ENCODE peak calls at places on chromosomes 1 and 21, in ten cellular contexts. D is pancreas; H is fibroblast of lung; J is heart right ventricle; L is CD8-positive, alpha-beta memory T cell; O is MM.1S; W is thyroid gland; S is naive thymus-derived CD4-positive, alpha-beta T cell; F is CD8-positive, alpha-beta T cell; C is tibial nerve. R is an unnamed sample.

GRCh38 chr1:239056940-239057339 is 329.4 kb upstream of the CHRM3 start:
- DNase-seq in L (no peak), D (no peak), F (no peak), J (no peak), O (no peak), H (no peak), W (no peak), C (no peak), S (no peak), R (no peak)

GRCh38 chr1:174626031-174627020 is 178.6 kb downstream of the GPR52 start:
- DNase-seq in L (no peak), S (no peak), J (no peak), C (no peak), H (peak; percentile 14), W (no peak), O (no peak), F (no peak), D (no peak), R (no peak)

GRCh38 chr1:17877896-17878295 is 122.8 kb downstream of the ACTL8 start:
- DNase-seq in D (peak; percentile 8), L (no peak), C (no peak), W (no peak), F (no peak), H (peak; percentile 23), O (no peak), S (no peak), J (no peak), R (no peak)

GRCh38 chr1:238823416-238823815 is 563.0 kb upstream of the CHRM3 start:
- DNase-seq in F (no peak), H (no peak), L (no peak), C (no peak), J (no peak), W (no peak), S (no peak), O (peak; percentile 8), D (no peak), R (no peak)

GRCh38 chr1:9388628-9389184 is 96.0 kb downstream of the SPSB1 start:
- DNase-seq in H (peak; percentile 43), W (no peak), S (no peak), C (no peak), F (no peak), D (no peak), J (peak; percentile 38), L (no peak), O (no peak), R (no peak)

GRCh38 chr1:47031059-47031458 is 7.6 kb downstream of the CYP4X1 start:
- DNase-seq in O (no peak), S (no peak), C (peak; percentile 44), D (no peak), J (no peak), H (peak; percentile 0), W (no peak), F (no peak), L (no peak), R (no peak)

GRCh38 chr1:206116191-206116872 is 856 bp downstream of the AVPR1B start:
- DNase-seq in D (no peak), H (no peak), J (no peak), L (no peak), W (no peak), F (no peak), O (no peak), C (no peak), S (no peak), R (no peak)

GRCh38 chr1:176876966-176877515 is 287.5 kb downstream of the ASTN1 start:
- DNase-seq in D (no peak), S (no peak), O (no peak), W (no peak), J (no peak), H (no peak), L (no peak), C (no peak), F (no peak), R (no peak)

GRCh38 chr1:243623831-243624230 is 226.2 kb downstream of the AKT3 start:
- DNase-seq in D (no peak), S (no peak), C (no peak), L (no peak), H (peak; percentile 51), W (no peak), F (no peak), J (no peak), O (no peak), R (no peak)

GRCh38 chr1:204647114-204647804 is 38.3 kb downstream of the LRRN2 start:
- DNase-seq in F (no peak), H (peak; percentile 67), L (no peak), D (no peak), O (peak; percentile 71), J (no peak), W (peak; percentile 44), C (no peak), S (no peak), R (no peak)

GRCh38 chr1:232319518-232319917 is 310.4 kb downstream of the SIPA1L2 start:
- DNase-seq in W (no peak), D (no peak), J (no peak), S (no peak), F (no peak), O (no peak), H (no peak), L (no peak), C (no peak), R (no peak)

GRCh38 chr1:38076038-38076437 is 29.4 kb upstream of the POU3F1 start:
- DNase-seq in L (no peak), C (no peak), H (peak; percentile 15), O (peak; percentile 9), S (no peak), W (peak; percentile 10), D (no peak), F (no peak), J (no peak), R (no peak)

GRCh38 chr21:37631319-37632117 is 264.9 kb downstream of the DYRK1A start:
- DNase-seq in C (no peak), J (no peak), D (no peak), S (no peak), L (no peak), O (peak; percentile 88), W (no peak), H (no peak), F (no peak), R (no peak)

GRCh38 chr1:67686272-67687197 is 1.5 kb downstream of the GADD45A start:
- DNase-seq in W (peak; percentile 77), C (peak; percentile 54), J (peak; percentile 72), F (peak; percentile 60), O (peak; percentile 69), L (peak; percentile 49), S (peak; percentile 71), D (peak; percentile 77), H (peak; percentile 98), R (peak; percentile 69)

GRCh38 chr1:67687198-67687545 is 2.2 kb downstream of the GADD45A start:
- DNase-seq in O (peak; percentile 19), C (no peak), S (no peak), L (no peak), J (no peak), D (no peak), F (no peak), W (no peak), H (no peak), R (no peak)

GRCh38 chr1:67684526-67685066 is 405 bp upstream of the GADD45A start:
- DNase-seq in H (no peak), F (no peak), S (no peak), O (no peak), C (no peak), W (no peak), J (no peak), D (no peak), L (no peak), R (no peak)

GRCh38 chr1:67685067-67685557 is at the start of gene GADD45A:
- DNase-seq in D (peak; percentile 98), L (peak; percentile 90), J (peak; percentile 98), F (peak; percentile 95), H (peak; percentile 99), C (peak; percentile 95), S (peak; percentile 94), W (peak; percentile 99), O (peak; percentile 99), R (peak; percentile 98)

GRCh38 chr1:67685558-67686271 is 714 bp downstream of the GADD45A start:
- DNase-seq in S (peak; percentile 53), H (no peak), W (peak; percentile 66), O (peak; percentile 73), L (peak; percentile 46), D (peak; percentile 76), F (peak; percentile 61), J (peak; percentile 58), C (peak; percentile 26), R (peak; percentile 50)
- H3K4me1 ChIP-seq in S (peaks cover 16% of the 10 kb centered on the region), H (peaks cover 15% of the 10 kb centered on the region), W (peaks cover 15% of the 10 kb centered on the region), O (peaks cover 11% of the 10 kb centered on the region), L (peaks cover 15% of the 10 kb centered on the region), D (peaks cover 31% of the 10 kb centered on the region), F (peaks cover 16% of the 10 kb centered on the region), J (peaks cover 2% of the 10 kb centered on the region), C (peaks cover 25% of the 10 kb centered on the region), R (peaks cover 63% of the 10 kb centered on the region)

GRCh38 chr1:58006421-58007032 is 540.0 kb downstream of the OMA1 start:
- DNase-seq in W (no peak), S (no peak), C (no peak), L (no peak), D (no peak), H (no peak), O (no peak), F (no peak), J (no peak), R (no peak)
- H3K4me1 ChIP-seq in W (no peaks in the 10 kb centered on the region), S (no peaks in the 10 kb centered on the region), C (no peaks in the 10 kb centered on the region), L (no peaks in the 10 kb centered on the region), D (no peaks in the 10 kb centered on the region), H (no peaks in the 10 kb centered on the region), O (no peaks in the 10 kb centered on the region), F (no peaks in the 10 kb centered on the region), J (no peaks in the 10 kb centered on the region), R (no peaks in the 10 kb centered on the region)

GRCh38 chr1:32396482-32396881 is 2.2 kb upstream of the BSDC1 start:
- DNase-seq in O (no peak), S (no peak), J (no peak), L (no peak), D (no peak), H (no peak), F (no peak), C (no peak), W (no peak), R (no peak)
- H3K4me1 ChIP-seq in O (peaks cover 10% of the 10 kb centered on the region), S (peaks cover 15% of the 10 kb centered on the region), J (peaks cover 7% of the 10 kb centered on the region), L (peaks cover 28% of the 10 kb centered on the region), D (peaks cover 22% of the 10 kb centered on the region), H (peaks cover 10% of the 10 kb centered on the region), F (peaks cover 14% of the 10 kb centered on the region), C (peaks cover 25% of the 10 kb centered on the region), W (peaks cover 19% of the 10 kb centered on the region), R (peaks cover 44% of the 10 kb centered on the region)

GRCh38 chr1:226158983-226159382 is 27.6 kb downstream of the ACBD3 start:
- DNase-seq in W (no peak), C (no peak), O (no peak), H (no peak), D (no peak), S (no peak), F (no peak), J (no peak), L (no peak), R (no peak)

GRCh38 chr1:226158457-226158856 is 28.1 kb downstream of the ACBD3 start:
- DNase-seq in D (no peak), L (no peak), W (no peak), C (no peak), F (no peak), H (no peak), O (no peak), J (no peak), S (no peak), R (no peak)

GRCh38 chr1:226164154-226164553 is 22.4 kb downstream of the ACBD3 start:
- DNase-seq in O (no peak), J (no peak), L (no peak), F (no peak), W (no peak), S (no peak), C (no peak), H (no peak), D (no peak), R (no peak)

GRCh38 chr1:226166341-226166740 is 20.2 kb downstream of the ACBD3 start:
- DNase-seq in J (no peak), C (no peak), F (no peak), O (no peak), W (peak; percentile 65), S (no peak), D (no peak), H (no peak), L (no peak), R (no peak)

GRCh38 chr1:226162898-226163297 is 23.6 kb downstream of the ACBD3 start:
- DNase-seq in J (no peak), H (no peak), O (no peak), S (no peak), C (no peak), F (no peak), W (no peak), L (no peak), D (peak; percentile 60), R (no peak)
- H3K4me1 ChIP-seq in J (no peaks in the 10 kb centered on the region), H (no peaks in the 10 kb centered on the region), O (peaks cover 35% of the 10 kb centered on the region), S (no peaks in the 10 kb centered on the region), C (no peaks in the 10 kb centered on the region), F (no peaks in the 10 kb centered on the region), W (peaks cover 13% of the 10 kb centered on the region), L (no peaks in the 10 kb centered on the region), D (peaks cover 20% of the 10 kb centered on the region), R (peaks cover under 1% of the 10 kb centered on the region)